ENCODE peak calls at places on chromosomes 5 and 9, in eight cellular contexts. G is IMR-90, A is neural progenitor cell, S is pancreas, U is PC-3, K is esophagus squamous epithelium, R is body of pancreas, P is H1. D is an unnamed sample.
A peak's percentile ranks its signal among the peaks of the same experiment; 100 is the strongest.

GRCh38 chr5:66436721-66437120 is 159.5 kb upstream of the MAST4 start:
- DNase-seq in P (no peak), A (no peak), K (no peak), G (no peak), S (no peak), U (peak; percentile 1), R (no peak), D (peak; percentile 13)

GRCh38 chr5:73115399-73116051 is 4.8 kb upstream of the TMEM171 start:
- DNase-seq in G (peak; percentile 98), A (no peak), S (no peak), U (peak; percentile 74), K (no peak), R (no peak), P (no peak), D (peak; percentile 9)

GRCh38 chr5:133467712-133468463 is 144.5 kb downstream of the FSTL4 start:
- DNase-seq in P (no peak), G (no peak), S (no peak), K (no peak), R (no peak), U (no peak), A (no peak), D (no peak)

GRCh38 chr5:121199238-121199999 is 652.3 kb upstream of the FTMT start:
- DNase-seq in G (peak; percentile 81), U (peak; percentile 34), S (no peak), K (no peak), P (no peak), A (no peak), R (no peak), D (peak; percentile 15)

GRCh38 chr9:111036068-111036789 is 2.0 kb downstream of the LPAR1 start:
- DNase-seq in G (peak; percentile 68), P (peak; percentile 78), R (peak; percentile 68), S (peak; percentile 77), K (no peak), A (peak; percentile 79), U (peak; percentile 67), D (peak; percentile 76)

GRCh38 chr5:76040806-76041205 is 42.4 kb upstream of the SV2C start:
- DNase-seq in K (no peak), G (no peak), P (no peak), S (no peak), U (no peak), R (no peak), A (no peak), D (no peak)

GRCh38 chr9:79693750-79694149 is 122.0 kb downstream of the TLE4 start:
- DNase-seq in G (no peak), R (no peak), U (no peak), S (no peak), A (no peak), P (no peak), K (no peak), D (no peak)

GRCh38 chr5:147925020-147925419 is 18.7 kb upstream of the C5orf46 start:
- DNase-seq in A (no peak), U (no peak), K (no peak), R (no peak), G (no peak), P (no peak), S (no peak), D (no peak)

GRCh38 chr5:36638056-36638455 is 31.6 kb downstream of the SLC1A3 start:
- DNase-seq in R (no peak), U (no peak), S (no peak), P (no peak), K (no peak), A (peak; percentile 7), G (no peak), D (no peak)

GRCh38 chr9:974993-975739 is 1.3 kb upstream of the DMRT3 start:
- DNase-seq in S (no peak), G (no peak), U (no peak), R (no peak), A (peak; percentile 63), K (no peak), P (peak; percentile 65), D (no peak)

GRCh38 chr9:131447600-131447999 is 53.7 kb downstream of the PRRC2B start:
- DNase-seq in P (no peak), A (no peak), K (no peak), G (no peak), R (peak; percentile 57), U (no peak), S (peak; percentile 63), D (no peak)

GRCh38 chr5:81065492-81065891 is 105.3 kb downstream of the RASGRF2 start:
- DNase-seq in G (peak; percentile 35), P (no peak), A (no peak), R (no peak), U (no peak), K (no peak), S (no peak), D (no peak)
- H3K27ac ChIP-seq in G (peak overlapping the region; percentile 12), P (no peak overlapping the region), A (no peak overlapping the region), R (no peak overlapping the region), U (no peak overlapping the region), K (no peak overlapping the region), S (no peak overlapping the region), D (no peak overlapping the region)

DNA sequence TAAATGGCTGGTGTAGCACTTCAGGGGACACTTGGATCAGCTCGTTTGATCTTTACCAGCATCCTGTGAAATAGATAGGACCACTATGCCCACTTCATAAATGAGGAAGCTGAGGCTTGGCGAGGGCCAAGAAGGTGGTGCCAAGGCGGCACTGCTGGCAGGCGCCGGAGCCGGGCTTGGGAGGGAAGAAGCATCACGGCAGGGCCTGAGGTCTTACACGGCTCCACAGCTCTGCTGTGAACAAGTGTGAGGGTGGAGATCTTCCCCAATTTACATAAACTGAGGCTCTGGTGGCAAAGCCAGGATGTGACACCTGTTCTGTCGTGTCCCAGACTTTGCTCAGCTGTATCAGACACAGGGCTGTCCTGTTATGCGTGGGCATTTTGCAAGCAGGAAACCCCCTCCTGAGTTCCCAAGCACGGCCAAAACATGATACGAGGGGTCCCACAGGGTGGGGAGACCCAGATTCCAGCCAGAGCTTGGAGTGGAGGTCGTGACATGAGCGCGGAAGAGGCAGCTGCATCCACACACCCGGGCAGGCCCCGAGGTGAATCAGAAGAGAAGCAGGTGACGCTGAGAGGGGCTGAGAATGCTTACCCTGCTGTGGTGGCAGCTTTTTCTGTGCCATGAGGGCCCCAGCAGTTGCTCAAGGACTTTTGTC is 117.5 kb upstream of the BOD1 start:
- DNase-seq in S (no peak), K (no peak), P (no peak), A (no peak), U (no peak), R (no peak), G (no peak), D (peak; percentile 60)
- H3K4me1 ChIP-seq in S (no peaks in the 10 kb centered on the region), K (no peaks in the 10 kb centered on the region), P (no peaks in the 10 kb centered on the region), A (peaks cover 10% of the 10 kb centered on the region), U (no peaks in the 10 kb centered on the region), R (no peaks in the 10 kb centered on the region), G (no peaks in the 10 kb centered on the region), D (peaks cover 38% of the 10 kb centered on the region)

GRCh38 chr5:1836176-1836890 is 35.1 kb downstream of the NDUFS6 start:
- DNase-seq in P (no peak), G (no peak), U (no peak), R (no peak), S (no peak), A (no peak), K (no peak), D (no peak)
- H3K27me3 ChIP-seq in P (no peaks in the 10 kb centered on the region), G (peaks cover 56% of the 10 kb centered on the region), U (peaks cover 4% of the 10 kb centered on the region), R (no peaks in the 10 kb centered on the region), S (no peaks in the 10 kb centered on the region), A (peaks cover 10% of the 10 kb centered on the region), K (peaks cover 85% of the 10 kb centered on the region), D (no peaks in the 10 kb centered on the region)

DNA sequence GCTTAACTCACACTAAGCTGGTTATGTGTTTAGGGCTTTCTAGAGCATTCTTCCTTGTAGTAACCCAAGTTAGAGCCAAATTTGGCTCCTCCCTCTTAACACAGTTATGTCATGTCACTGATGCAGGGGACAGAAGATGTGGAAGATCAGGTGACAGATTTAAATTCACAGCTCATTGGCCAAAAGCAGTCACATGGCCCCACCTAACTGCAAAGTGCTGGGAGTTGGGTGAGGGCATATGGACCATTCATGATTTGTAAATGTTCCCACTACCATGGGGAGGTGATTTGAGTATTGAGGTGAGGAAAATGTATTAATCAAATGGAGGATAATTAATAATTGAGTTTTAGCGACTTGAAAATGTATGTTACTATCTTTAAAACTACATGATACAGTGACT is 829.4 kb downstream of the CDH12 start:
- DNase-seq in G (no peak), S (no peak), U (no peak), K (no peak), P (no peak), R (no peak), A (no peak), D (no peak)
- H3K27ac ChIP-seq in G (no peak overlapping the region), S (no peak overlapping the region), U (no peak overlapping the region), K (no peak overlapping the region), P (no peak overlapping the region), R (no peak overlapping the region), A (no peak overlapping the region), D (no peak overlapping the region)

GRCh38 chr9:121298016-121298538 is 30.1 kb downstream of the GSN start:
- DNase-seq in R (no peak), U (no peak), A (peak; percentile 19), S (no peak), K (no peak), G (no peak), P (no peak), D (no peak)

GRCh38 chr9:121300283-121301119 is 32.5 kb downstream of the GSN start:
- DNase-seq in P (no peak), K (no peak), G (no peak), U (no peak), R (no peak), A (no peak), S (peak; percentile 31), D (no peak)

GRCh38 chr9:121298689-121299112 is 30.7 kb downstream of the GSN start:
- DNase-seq in P (no peak), R (no peak), S (no peak), A (peak; percentile 16), G (no peak), K (no peak), U (no peak), D (no peak)

GRCh38 chr9:121299125-121299466 is 31.1 kb downstream of the GSN start:
- DNase-seq in S (peak; percentile 54), A (no peak), G (no peak), R (no peak), P (peak; percentile 62), U (no peak), K (no peak), D (no peak)

DNA sequence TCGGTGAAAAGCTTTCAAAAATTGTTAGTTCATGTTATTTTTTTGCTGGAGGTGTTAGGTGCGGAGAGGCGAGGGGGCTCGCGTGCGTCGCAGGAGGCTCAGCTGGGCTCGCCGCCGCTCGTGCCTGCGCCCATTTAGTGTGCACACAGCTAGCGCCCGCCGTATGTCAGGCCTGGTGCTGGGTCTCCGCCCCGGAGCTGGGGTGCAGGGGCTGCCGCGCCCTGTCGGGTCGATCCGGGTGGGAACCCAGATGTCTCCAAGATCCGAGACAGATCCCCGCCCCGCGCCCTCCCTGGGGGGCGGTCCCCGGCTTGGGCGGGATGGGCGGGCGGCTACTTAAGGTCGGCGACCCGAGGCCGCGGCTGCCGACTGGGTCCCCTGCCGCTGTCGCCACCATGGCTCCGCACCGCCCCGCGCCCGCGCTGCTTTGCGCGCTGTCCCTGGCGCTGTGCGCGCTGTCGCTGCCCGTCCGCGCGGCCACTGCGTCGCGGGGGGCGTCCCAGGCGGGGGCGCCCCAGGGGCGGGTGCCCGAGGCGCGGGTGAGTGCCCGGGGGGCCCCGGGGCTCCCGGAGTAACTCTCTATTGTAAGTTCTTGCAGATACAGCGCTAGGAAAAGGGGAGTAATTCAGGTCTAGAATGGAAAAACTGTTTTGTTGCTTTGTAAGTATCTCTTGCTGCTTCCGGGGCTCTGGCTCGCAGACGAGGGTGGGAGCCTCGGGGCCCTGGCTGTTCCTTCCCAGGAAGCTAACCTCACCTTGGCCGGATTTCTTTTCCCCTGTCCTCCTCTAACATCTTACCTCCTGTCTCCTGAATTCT is 31.7 kb downstream of the GSN start:
- DNase-seq in A (peak; percentile 77), S (peak; percentile 74), G (no peak), U (no peak), K (no peak), P (peak; percentile 62), R (no peak), D (no peak)
- H3K4me1 ChIP-seq in A (peaks cover 22% of the 10 kb centered on the region), S (no peaks in the 10 kb centered on the region), G (peaks cover 15% of the 10 kb centered on the region), U (peaks cover 8% of the 10 kb centered on the region), K (peaks cover 56% of the 10 kb centered on the region), P (peaks cover 13% of the 10 kb centered on the region), R (peaks cover 13% of the 10 kb centered on the region), D (no peaks in the 10 kb centered on the region)

GRCh38 chr9:137163101-137163661 is 6.7 kb downstream of the LRRC26 start:
- DNase-seq in U (no peak), P (peak; percentile 70), K (no peak), G (no peak), A (peak; percentile 56), S (no peak), R (no peak), D (no peak)
- H3K27me3 ChIP-seq in U (peaks cover 24% of the 10 kb centered on the region), P (peaks cover 98% of the 10 kb centered on the region), K (peaks cover 100% of the 10 kb centered on the region), G (peaks cover 88% of the 10 kb centered on the region), A (peaks cover 100% of the 10 kb centered on the region), S (no peaks in the 10 kb centered on the region), R (peaks cover 33% of the 10 kb centered on the region), D (peaks cover 32% of the 10 kb centered on the region)

D was measured in SJCRH30.